ENCODE peak calls at places on chromosomes 5 and 9, in five cellular contexts. O is Peyer's patch, I is lower leg skin, T is endothelial cell, P is cardiac muscle cell. J is an unnamed sample.

GRCh38 chr9:126304946-126305370 is 21.7 kb upstream of the MVB12B start:
- DNase-seq in I (no peak), O (no peak), P (peak), T (no peak), J (no peak)

GRCh38 chr5:73115399-73116051 is 4.8 kb upstream of the TMEM171 start:
- DNase-seq in O (no peak), I (no peak), P (peak), T (no peak), J (no peak)

GRCh38 chr5:163245584-163245983 is 191.8 kb upstream of the CCNG1 start:
- DNase-seq in P (no peak), I (no peak), T (no peak), O (no peak), J (no peak)

GRCh38 chr5:154601014-154601413 is 123.0 kb upstream of the HAND1 start:
- DNase-seq in I (no peak), O (no peak), T (no peak), P (no peak), J (no peak)

GRCh38 chr9:114450181-114450580 is 55.1 kb downstream of the WHRN start:
- DNase-seq in T (no peak), I (no peak), O (no peak), P (no peak), J (no peak)

GRCh38 chr9:86122309-86122708 is 23.0 kb upstream of the GOLM1 start:
- DNase-seq in O (no peak), P (no peak), T (no peak), I (no peak), J (no peak)

GRCh38 chr5:53069626-53070025 is 39.9 kb downstream of the MOCS2 start:
- DNase-seq in I (no peak), P (peak), O (no peak), T (no peak), J (no peak)

GRCh38 chr5:168251308-168251707 is 40.1 kb upstream of the WWC1 start:
- DNase-seq in I (no peak), O (no peak), T (no peak), P (no peak), J (no peak)

GRCh38 chr9:86754581-86754980 is 192.7 kb downstream of the GAS1 start:
- DNase-seq in I (no peak), P (no peak), T (no peak), O (no peak), J (no peak)

GRCh38 chr9:121185178-121185745 is 16.4 kb downstream of the RAB14 start:
- DNase-seq in T (no peak), I (no peak), O (no peak), P (no peak), J (no peak)

GRCh38 chr5:36392818-36393217 is 91.1 kb upstream of the RANBP3L start:
- DNase-seq in T (no peak), P (peak), O (no peak), I (no peak), J (no peak)

GRCh38 chr5:109917966-109918365 is 228.2 kb downstream of the MAN2A1 start:
- DNase-seq in T (no peak), P (no peak), O (no peak), I (no peak), J (no peak)

GRCh38 chr5:368162-369084 is 46.9 kb downstream of the AHRR start:
- DNase-seq in T (no peak), I (peak), P (peak), O (peak), J (no peak)

GRCh38 chr5:124651663-124652513 is 94.6 kb downstream of the ZNF608 start:
- DNase-seq in O (peak), I (peak), P (peak), T (peak), J (no peak)

GRCh38 chr9:100355561-100355960 is 2.8 kb upstream of the TEX10 start:
- DNase-seq in O (no peak), P (no peak), T (no peak), I (no peak), J (no peak)

GRCh38 chr5:25448190-25448621 is 803.4 kb upstream of the CDH10 start:
- DNase-seq in P (no peak), O (no peak), I (no peak), T (no peak), J (no peak)

GRCh38 chr5:3526551-3527185 is 69.0 kb upstream of the IRX1 start:
- DNase-seq in O (no peak), I (no peak), T (no peak), P (no peak), J (no peak)

GRCh38 chr9:116471093-116471906 is 215.8 kb upstream of the TRIM32 start:
- DNase-seq in I (no peak), P (peak), T (peak), O (no peak), J (no peak)

GRCh38 chr9:71814805-71815204 is 46.5 kb upstream of the CEMIP2 start:
- DNase-seq in P (peak), T (no peak), I (no peak), O (no peak), J (no peak)

GRCh38 chr9:89442981-89443817 is 54.7 kb downstream of the SEMA4D start:
- DNase-seq in O (no peak), P (peak), T (no peak), I (no peak), J (no peak)

GRCh38 chr5:147234825-147235635 is at the start of gene STK32A:
- DNase-seq in I (no peak), T (peak), O (no peak), P (peak), J (no peak)

GRCh38 chr9:134046894-134047681 is 20.7 kb downstream of the BRD3 start:
- DNase-seq in P (no peak), O (no peak), I (no peak), T (no peak), J (no peak)

GRCh38 chr5:38807570-38808461 is 38.0 kb upstream of the OSMR start:
- DNase-seq in I (no peak), O (no peak), P (peak), T (no peak), J (no peak)

GRCh38 chr5:38831909-38832308 is 13.9 kb upstream of the OSMR start:
- DNase-seq in O (no peak), P (peak), I (no peak), T (peak), J (no peak)

GRCh38 chr5:153551537-153552079 is 61.1 kb downstream of the GRIA1 start:
- DNase-seq in T (no peak), I (no peak), P (peak), O (no peak), J (no peak)

GRCh38 chr9:3848445-3849114 is 322.8 kb upstream of the RFX3 start:
- DNase-seq in P (peak), I (peak), O (no peak), T (peak), J (no peak)

GRCh38 chr9:98132806-98133631 is 14.0 kb upstream of the TRIM14 start:
- DNase-seq in P (no peak), I (no peak), O (no peak), T (no peak), J (no peak)

GRCh38 chr5:151257731-151258715 is 5.0 kb downstream of the GM2A start:
- DNase-seq in P (no peak), O (peak), T (no peak), I (no peak), J (no peak)

GRCh38 chr5:74199005-74199404 is 441.5 kb downstream of the ENC1 start:
- DNase-seq in I (no peak), P (peak), O (no peak), T (no peak), J (no peak)

GRCh38 chr5:37723147-37723961 is 116.5 kb downstream of the GDNF start:
- DNase-seq in O (no peak), P (peak), T (peak), I (no peak), J (no peak)

GRCh38 chr9:16572005-16572727 is 298.3 kb downstream of the BNC2 start:
- DNase-seq in T (no peak), I (no peak), P (no peak), O (no peak), J (no peak)

GRCh38 chr9:76255781-76256455 is 138.3 kb downstream of the RFK start:
- DNase-seq in P (peak), O (no peak), T (no peak), I (peak), J (peak)

GRCh38 chr5:20248102-20248501 is 260.1 kb upstream of the CDH18 start:
- DNase-seq in T (no peak), P (no peak), O (no peak), I (no peak), J (no peak)

GRCh38 chr5:145829708-145830361 is 5.3 kb downstream of the PRELID2 start:
- DNase-seq in O (no peak), P (no peak), I (no peak), T (no peak), J (no peak)

GRCh38 chr5:135456238-135457099 is 4.3 kb upstream of the TIFAB start:
- DNase-seq in T (no peak), O (no peak), I (peak), P (peak), J (peak)

GRCh38 chr9:127816362-127816725 is 13.7 kb downstream of the FPGS start:
- DNase-seq in P (no peak), T (no peak), I (no peak), O (no peak), J (no peak)

GRCh38 chr5:125582358-125582757 is 835.9 kb upstream of the ZNF608 start:
- DNase-seq in O (no peak), I (peak), P (peak), T (no peak), J (no peak)

GRCh38 chr9:86304236-86304730 is 21.9 kb upstream of the ISCA1 start:
- DNase-seq in T (no peak), O (no peak), I (no peak), P (no peak), J (no peak)

GRCh38 chr5:112921031-112921832 is 795 bp downstream of the REEP5 start:
- DNase-seq in O (peak), P (peak), T (peak), I (peak), J (peak)

GRCh38 chr5:112923988-112924387 is 2.0 kb upstream of the REEP5 start:
- DNase-seq in O (no peak), P (no peak), T (no peak), I (no peak), J (no peak)

GRCh38 chr5:112918679-112919078 is 3.3 kb downstream of the REEP5 start:
- DNase-seq in O (no peak), T (no peak), P (no peak), I (no peak), J (no peak)

GRCh38 chr5:112921833-112922817 is at the start of gene REEP5:
- DNase-seq in T (peak), O (peak), P (peak), I (peak), J (peak)

DNA sequence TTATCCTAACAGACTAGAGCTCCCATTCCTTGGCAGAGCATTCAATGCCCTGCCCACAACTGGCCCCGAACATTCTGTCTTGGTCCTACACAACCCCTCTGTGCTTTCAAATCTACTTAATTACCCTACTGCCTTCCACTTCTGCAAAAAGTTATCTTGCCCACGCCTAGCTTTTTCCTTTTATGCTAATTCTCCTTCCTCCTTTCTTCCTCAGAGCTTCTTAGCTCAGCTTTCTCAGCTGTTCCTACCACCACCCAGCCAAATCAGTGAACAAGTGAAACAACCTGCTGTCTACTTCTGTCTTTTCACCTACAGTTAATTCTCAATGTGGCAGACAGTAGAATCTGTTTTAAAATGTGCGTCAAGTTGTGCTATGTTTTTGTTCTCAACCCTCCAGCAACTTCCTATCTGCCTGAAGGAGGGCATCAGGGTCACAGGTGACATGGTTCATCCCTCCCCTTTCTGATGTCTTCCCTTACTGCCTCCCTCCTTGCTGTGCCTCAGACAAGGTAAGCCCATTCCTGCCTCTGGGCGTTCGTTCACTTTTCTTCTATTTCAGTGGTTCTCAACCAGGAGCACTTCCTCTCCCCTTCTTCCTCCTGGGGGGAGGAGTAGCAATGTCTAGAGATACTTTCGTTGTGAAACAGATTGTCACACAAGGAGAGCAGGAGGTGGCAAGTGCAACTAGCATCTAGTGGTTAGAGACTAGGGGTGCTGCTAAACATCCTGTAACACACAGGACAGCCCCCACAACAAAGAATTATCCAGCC is 1.3 kb upstream of the REEP5 start:
- DNase-seq in I (no peak), P (no peak), O (peak), T (no peak), J (no peak)
- TF ChIP-seq CTCF in I (no peak), P (no peak), O (no peak), T (no peak), J (no peak)

GRCh38 chr9:137277329-137278041 is at the start of gene TOR4A:
- DNase-seq in T (peak), O (peak), I (no peak), P (peak), J (peak)
- TF ChIP-seq CTCF in T (no peak), O (peak), I (no peak), P (peak), J (no peak)

GRCh38 chr5:42970636-42971559 is 69.2 kb downstream of the ANXA2R start:
- DNase-seq in I (no peak), P (peak), O (no peak), T (peak), J (no peak)
- TF ChIP-seq CTCF in I (no peak), P (peak), O (no peak), T (no peak), J (no peak)

GRCh38 chr5:132760043-132760420 is 12.8 kb downstream of the CCNI2 start:
- DNase-seq in I (no peak), P (no peak), T (peak), O (no peak), J (no peak)
- TF ChIP-seq CTCF in I (no peak), P (no peak), T (no peak), O (no peak), J (no peak)